ENCODE peak calls at places on chromosome 1, in ten cellular contexts. N is psoas muscle; Q is H9; V is RWPE1; L is occipital lobe; K is AG20443; J is GM13977; W is stimulated activated CD4-positive, alpha-beta T cell treated with anti-CD3 and anti-CD28 coated beads, Interleukin-15, amount 100 ng/mL, for 1 hour; A is NCI-H69; M is heart right ventricle. G is an unnamed sample.

GRCh38 chr1:222392571-222392970 is 155.3 kb downstream of the HHIPL2 start:
- DNase-seq in L (no peak), M (no peak), A (no peak), V (no peak), W (no peak), K (peak), N (no peak), Q (no peak), J (no peak), G (peak)

GRCh38 chr1:57188169-57188568 is 222.4 kb upstream of the C8B start:
- DNase-seq in M (no peak), Q (no peak), A (no peak), L (no peak), J (no peak), N (no peak), W (no peak), V (no peak), K (peak), G (peak)

GRCh38 chr1:230112131-230112701 is 45.2 kb downstream of the GALNT2 start:
- DNase-seq in M (no peak), V (no peak), A (no peak), W (no peak), N (peak), J (no peak), Q (no peak), L (peak), K (no peak), G (no peak)

GRCh38 chr1:66596191-66596590 is 62.2 kb downstream of the SGIP1 start:
- DNase-seq in V (no peak), N (no peak), M (no peak), Q (no peak), K (no peak), A (no peak), J (no peak), W (no peak), L (no peak), G (no peak)

GRCh38 chr1:179017383-179018326 is 8.0 kb upstream of the FAM20B start:
- DNase-seq in V (peak), Q (no peak), A (no peak), L (no peak), M (no peak), N (no peak), J (no peak), K (peak), W (no peak), G (no peak)

GRCh38 chr1:228555074-228555989 is 68.2 kb downstream of the RNF187 start:
- DNase-seq in K (no peak), Q (no peak), A (no peak), L (no peak), W (no peak), N (no peak), M (no peak), V (no peak), J (no peak), G (no peak)

GRCh38 chr1:6313382-6314265 is 52.7 kb upstream of the GPR153 start:
- DNase-seq in A (no peak), K (no peak), L (no peak), J (no peak), Q (no peak), N (no peak), V (no peak), M (no peak), W (no peak), G (no peak)

GRCh38 chr1:3459051-3459908 is 4.8 kb downstream of the ARHGEF16 start:
- DNase-seq in M (peak), W (no peak), K (no peak), A (no peak), V (no peak), N (peak), Q (no peak), L (no peak), J (no peak), G (peak)

GRCh38 chr1:111754964-111755320 is 759 bp upstream of the DDX20 start:
- DNase-seq in K (peak), M (peak), L (peak), V (peak), N (peak), J (no peak), A (peak), Q (no peak), W (no peak), G (peak)

GRCh38 chr1:200738733-200739498 is at the start of gene CAMSAP2:
- DNase-seq in A (peak), V (peak), N (peak), Q (peak), J (peak), K (peak), L (peak), W (peak), M (peak), G (peak)

GRCh38 chr1:156559797-156560112 is 12.6 kb downstream of the IQGAP3 start:
- DNase-seq in J (no peak), M (no peak), Q (no peak), V (no peak), A (no peak), N (no peak), W (no peak), K (no peak), L (no peak), G (no peak)

GRCh38 chr1:64308856-64309255 is 105.4 kb downstream of the UBE2U start:
- DNase-seq in L (no peak), W (no peak), M (no peak), J (no peak), Q (no peak), V (peak), A (peak), K (no peak), N (no peak), G (no peak)

GRCh38 chr1:117174851-117175250 is 35.9 kb downstream of the VTCN1 start:
- DNase-seq in V (no peak), K (no peak), A (no peak), L (no peak), Q (peak), J (no peak), M (no peak), W (no peak), N (no peak), G (no peak)

GRCh38 chr1:201318504-201319340 is 35.4 kb downstream of the PKP1 start:
- DNase-seq in M (no peak), J (no peak), A (no peak), V (peak), Q (no peak), K (no peak), W (no peak), N (no peak), L (no peak), G (no peak)

GRCh38 chr1:3625151-3625907 is 514 bp downstream of the TPRG1L start:
- DNase-seq in W (no peak), L (no peak), V (peak), N (no peak), K (peak), Q (no peak), A (peak), J (no peak), M (peak), G (peak)

GRCh38 chr1:1832151-1832550 is 53.9 kb upstream of the NADK start:
- DNase-seq in W (no peak), J (no peak), L (no peak), N (no peak), M (no peak), V (no peak), K (no peak), A (no peak), Q (no peak), G (no peak)

GRCh38 chr1:218525451-218526197 is 180.5 kb downstream of the TGFB2 start:
- DNase-seq in K (no peak), A (no peak), M (no peak), V (no peak), W (no peak), J (no peak), N (no peak), Q (no peak), L (no peak), G (no peak)

GRCh38 chr1:228337031-228337564 is 69.5 kb downstream of the TRIM11 start:
- DNase-seq in W (no peak), N (peak), L (no peak), J (no peak), Q (no peak), M (peak), A (no peak), K (no peak), V (no peak), G (no peak)

GRCh38 chr1:203325418-203326091 is 20.2 kb downstream of the BTG2 start:
- DNase-seq in W (no peak), M (peak), A (peak), N (peak), Q (no peak), J (no peak), L (no peak), V (no peak), K (no peak), G (no peak)

GRCh38 chr1:36609241-36610027 is 126.7 kb upstream of the CSF3R start:
- DNase-seq in N (no peak), W (no peak), K (peak), A (peak), J (peak), L (peak), V (peak), Q (peak), M (no peak), G (peak)

GRCh38 chr1:157418231-157418630 is 134.1 kb downstream of the FCRL5 start:
- DNase-seq in M (no peak), J (no peak), L (no peak), N (no peak), V (no peak), Q (no peak), W (no peak), A (no peak), K (no peak), G (no peak)

GRCh38 chr1:109632671-109633346 is 13.2 kb downstream of the AMPD2 start:
- DNase-seq in A (peak), N (no peak), J (no peak), M (no peak), W (no peak), L (peak), Q (peak), V (no peak), K (no peak), G (no peak)

GRCh38 chr1:18542351-18542750 is 61.6 kb downstream of the KLHDC7A start:
- DNase-seq in J (no peak), Q (peak), K (no peak), L (no peak), N (no peak), W (no peak), M (no peak), V (no peak), A (peak), G (no peak)

GRCh38 chr1:153775432-153776311 is 465 bp downstream of the SLC27A3 start:
- DNase-seq in W (peak), A (peak), Q (peak), M (peak), L (peak), K (peak), J (peak), N (peak), V (peak), G (peak)

GRCh38 chr1:3511856-3512255 is 57.4 kb downstream of the ARHGEF16 start:
- DNase-seq in L (no peak), Q (no peak), K (no peak), J (no peak), A (no peak), M (no peak), W (no peak), V (no peak), N (no peak), G (no peak)

GRCh38 chr1:222996307-222996983 is 146.6 kb downstream of the TLR5 start:
- DNase-seq in V (no peak), A (peak), Q (no peak), K (no peak), M (no peak), L (no peak), N (no peak), W (no peak), J (no peak), G (no peak)

GRCh38 chr1:199205740-199206139 is 566.9 kb downstream of the PTPRC start:
- DNase-seq in A (no peak), V (no peak), K (no peak), N (no peak), J (no peak), W (no peak), Q (no peak), L (no peak), M (no peak), G (no peak)

GRCh38 chr1:15342568-15342967 is 67.1 kb upstream of the EFHD2 start:
- DNase-seq in W (no peak), J (no peak), V (no peak), K (no peak), A (no peak), N (no peak), M (no peak), Q (no peak), L (no peak), G (no peak)

GRCh38 chr1:212225416-212225815 is 59.8 kb upstream of the PPP2R5A start:
- DNase-seq in W (no peak), J (no peak), A (no peak), Q (no peak), L (no peak), N (no peak), K (no peak), M (no peak), V (no peak), G (no peak)